ENCODE peak calls at places on chromosomes 2 and 18, in ten cellular contexts. E is cardiac fibroblast, L is GM04504, Z is posterior cingulate gyrus, Q is frontal cortex, R is NCI-H460, S is HTR-8/SVneo, O is AG08395, W is breast epithelium, P is GM23248. J is an unnamed sample.

GRCh38 chr2:230754200-230754599 is 41.6 kb downstream of the CAB39 start:
- DNase-seq in S (no peak), P (no peak), R (no peak), L (no peak), E (no peak), Q (no peak), W (no peak), O (no peak), Z (no peak), J (no peak)

GRCh38 chr2:62427146-62427545 is 78.8 kb downstream of the TMEM17 start:
- DNase-seq in P (no peak), Z (no peak), O (no peak), W (no peak), E (no peak), S (no peak), Q (no peak), R (no peak), L (no peak), J (no peak)

GRCh38 chr2:186060744-186061143 is 322.1 kb downstream of the FSIP2 start:
- DNase-seq in W (no peak), S (no peak), E (peak), L (no peak), P (peak), Z (no peak), R (no peak), Q (no peak), O (no peak), J (no peak)

GRCh38 chr2:165582409-165582808 is 112.9 kb downstream of the CSRNP3 start:
- DNase-seq in R (no peak), Q (no peak), O (peak), S (no peak), L (no peak), Z (no peak), W (no peak), E (peak), P (peak), J (peak)

GRCh38 chr2:121897335-121897970 is 142.0 kb downstream of the TSN start:
- DNase-seq in Q (no peak), S (peak), O (peak), Z (no peak), W (no peak), P (peak), L (no peak), E (peak), R (peak), J (peak)

GRCh38 chr18:63887424-63887823 is at the start of gene SERPINB2:
- DNase-seq in Z (no peak), Q (no peak), O (peak), R (peak), W (no peak), E (peak), L (no peak), S (no peak), P (peak), J (peak)

GRCh38 chr2:23926289-23926749 is 604 bp downstream of the ATAD2B start:
- DNase-seq in R (no peak), E (no peak), P (peak), W (peak), L (no peak), Q (no peak), S (peak), Z (peak), O (peak), J (peak)

GRCh38 chr2:189407161-189407943 is 33.9 kb upstream of the WDR75 start:
- DNase-seq in P (peak), E (peak), Q (no peak), O (peak), S (peak), W (no peak), Z (no peak), R (no peak), L (peak), J (peak)

GRCh38 chr2:650343-651310 is 26.6 kb downstream of the TMEM18 start:
- DNase-seq in E (no peak), Z (no peak), W (peak), L (peak), P (peak), Q (no peak), R (no peak), O (peak), S (no peak), J (peak)

GRCh38 chr18:49447810-49448745 is 12.4 kb downstream of the DYM start:
- DNase-seq in Q (no peak), P (peak), Z (no peak), R (peak), L (no peak), O (peak), S (no peak), E (peak), W (no peak), J (peak)

GRCh38 chr2:219286436-219287115 is 7.4 kb downstream of the DNAJB2 start:
- DNase-seq in P (peak), Z (peak), W (peak), S (peak), O (no peak), L (no peak), R (no peak), E (no peak), Q (peak), J (no peak)

GRCh38 chr2:144524190-144524957 is 4.5 kb upstream of the ZEB2 start:
- DNase-seq in S (no peak), O (no peak), Z (peak), P (peak), L (no peak), Q (peak), E (peak), W (no peak), R (no peak), J (peak)

GRCh38 chr18:57998461-57998860 is 45.6 kb upstream of the NEDD4L start:
- DNase-seq in E (peak), W (no peak), Q (no peak), O (no peak), S (no peak), P (peak), R (no peak), Z (no peak), L (no peak), J (no peak)

GRCh38 chr2:14285812-14286211 is 346.7 kb upstream of the LRATD1 start:
- DNase-seq in Q (no peak), O (no peak), R (no peak), Z (no peak), P (no peak), S (no peak), W (no peak), E (no peak), L (no peak), J (no peak)

GRCh38 chr2:160906878-160907277 is 253.3 kb upstream of the TANK start:
- DNase-seq in S (no peak), O (no peak), Z (no peak), E (no peak), R (no peak), Q (no peak), L (no peak), P (no peak), W (no peak), J (no peak)

GRCh38 chr18:77145364-77145901 is 12.8 kb upstream of the MBP start:
- DNase-seq in L (no peak), O (no peak), W (no peak), P (no peak), E (no peak), S (no peak), Q (no peak), Z (no peak), R (no peak), J (no peak)

GRCh38 chr2:46181306-46181705 is 115.9 kb upstream of the EPAS1 start:
- DNase-seq in R (no peak), P (no peak), W (no peak), Q (no peak), L (no peak), E (no peak), Z (no peak), S (no peak), O (no peak), J (no peak)

GRCh38 chr2:101743288-101743687 is 45.8 kb downstream of the MAP4K4 start:
- DNase-seq in Z (no peak), R (no peak), E (no peak), P (no peak), L (no peak), S (no peak), Q (no peak), O (no peak), W (no peak), J (no peak)

GRCh38 chr2:237178396-237178795 is 92.7 kb downstream of the COPS8 start:
- DNase-seq in E (peak), Q (no peak), Z (no peak), W (no peak), L (no peak), P (peak), R (no peak), S (no peak), O (no peak), J (no peak)

GRCh38 chr2:205857532-205857931 is 175.2 kb downstream of the NRP2 start:
- DNase-seq in Z (no peak), Q (no peak), W (no peak), S (no peak), R (no peak), E (no peak), P (no peak), L (no peak), O (no peak), J (no peak)